ENCODE peak calls at places on chromosomes 11 and 22, in five cellular contexts. One of them, this sample, is unnamed.

GRCh38 chr11:80831374-80831773 is 1390.5 kb upstream of the TENM4 start:
- DNase-seq in stimulated activated CD4-positive, alpha-beta T cell treated with anti-CD3 and anti-CD28 coated beads, Interleukin-15, amount 100 ng/mL, for 1 hour: no peak
- DNase-seq in putamen: no peak
- DNase-seq in left ventricle myocardium superior: no peak
- DNase-seq in dorsolateral prefrontal cortex: no peak
- DNase-seq in this sample: no peak

GRCh38 chr11:20088368-20089260 is 71.7 kb downstream of the DBX1 start:
- DNase-seq in stimulated activated CD4-positive, alpha-beta T cell treated with anti-CD3 and anti-CD28 coated beads, Interleukin-15, amount 100 ng/mL, for 1 hour: no peak
- DNase-seq in putamen: no peak
- DNase-seq in left ventricle myocardium superior: no peak
- DNase-seq in dorsolateral prefrontal cortex: no peak
- DNase-seq in this sample: no peak

GRCh38 chr22:43510226-43511070 is 98.6 kb downstream of the MPPED1 start:
- DNase-seq in stimulated activated CD4-positive, alpha-beta T cell treated with anti-CD3 and anti-CD28 coated beads, Interleukin-15, amount 100 ng/mL, for 1 hour: no peak
- DNase-seq in putamen: no peak
- DNase-seq in left ventricle myocardium superior: no peak
- DNase-seq in dorsolateral prefrontal cortex: no peak
- DNase-seq in this sample: no peak

GRCh38 chr22:36220457-36220921 is 18.8 kb downstream of the APOL2 start:
- DNase-seq in stimulated activated CD4-positive, alpha-beta T cell treated with anti-CD3 and anti-CD28 coated beads, Interleukin-15, amount 100 ng/mL, for 1 hour: no peak
- DNase-seq in putamen: no peak
- DNase-seq in left ventricle myocardium superior: no peak
- DNase-seq in dorsolateral prefrontal cortex: no peak
- DNase-seq in this sample: no peak

GRCh38 chr11:13475091-13475490 is 12.1 kb upstream of the BTBD10 start:
- DNase-seq in stimulated activated CD4-positive, alpha-beta T cell treated with anti-CD3 and anti-CD28 coated beads, Interleukin-15, amount 100 ng/mL, for 1 hour: no peak
- DNase-seq in putamen: no peak
- DNase-seq in left ventricle myocardium superior: no peak
- DNase-seq in dorsolateral prefrontal cortex: no peak
- DNase-seq in this sample: no peak

GRCh38 chr22:35218079-35218478 is 39.2 kb upstream of the HMGXB4 start:
- DNase-seq in stimulated activated CD4-positive, alpha-beta T cell treated with anti-CD3 and anti-CD28 coated beads, Interleukin-15, amount 100 ng/mL, for 1 hour: no peak
- DNase-seq in putamen: no peak
- DNase-seq in left ventricle myocardium superior: no peak
- DNase-seq in dorsolateral prefrontal cortex: no peak
- DNase-seq in this sample: no peak

GRCh38 chr11:33347490-33348125 is 90.4 kb downstream of the HIPK3 start:
- DNase-seq in stimulated activated CD4-positive, alpha-beta T cell treated with anti-CD3 and anti-CD28 coated beads, Interleukin-15, amount 100 ng/mL, for 1 hour: no peak
- DNase-seq in putamen: no peak
- DNase-seq in left ventricle myocardium superior: no peak
- DNase-seq in dorsolateral prefrontal cortex: no peak
- DNase-seq in this sample: no peak

GRCh38 chr22:46738642-46738960 is 549 bp upstream of the CERK start:
- DNase-seq in stimulated activated CD4-positive, alpha-beta T cell treated with anti-CD3 and anti-CD28 coated beads, Interleukin-15, amount 100 ng/mL, for 1 hour: no peak
- DNase-seq in putamen: no peak
- DNase-seq in left ventricle myocardium superior: peak
- DNase-seq in dorsolateral prefrontal cortex: no peak
- DNase-seq in this sample: no peak

GRCh38 chr11:129307162-129307561 is 68.5 kb upstream of the BARX2 start:
- DNase-seq in stimulated activated CD4-positive, alpha-beta T cell treated with anti-CD3 and anti-CD28 coated beads, Interleukin-15, amount 100 ng/mL, for 1 hour: no peak
- DNase-seq in putamen: no peak
- DNase-seq in left ventricle myocardium superior: no peak
- DNase-seq in dorsolateral prefrontal cortex: no peak
- DNase-seq in this sample: no peak